ENCODE peak calls at places on chromosomes 1 and 21, in five cellular contexts. One of them, this sample, is unnamed.
A peak's percentile ranks its signal among the peaks of the same experiment; 100 is the strongest.

GRCh38 chr1:53176452-53177344 is 19.9 kb upstream of the CPT2 start:
- DNase-seq in naive thymus-derived CD8-positive, alpha-beta T cell: no peak
- DNase-seq in GM04504: no peak
- DNase-seq in fibroblast of mammary gland: no peak
- DNase-seq in fibroblast of pulmonary artery: peak; percentile 30
- DNase-seq in this sample: no peak

GRCh38 chr1:162023181-162023546 is 505 bp downstream of the OLFML2B start:
- DNase-seq in naive thymus-derived CD8-positive, alpha-beta T cell: no peak
- DNase-seq in GM04504: no peak
- DNase-seq in fibroblast of mammary gland: no peak
- DNase-seq in fibroblast of pulmonary artery: no peak
- DNase-seq in this sample: no peak

GRCh38 chr1:172322219-172323061 is 98.0 kb upstream of the C1orf105 start:
- DNase-seq in naive thymus-derived CD8-positive, alpha-beta T cell: no peak
- DNase-seq in GM04504: peak; percentile 82
- DNase-seq in fibroblast of mammary gland: peak; percentile 98
- DNase-seq in fibroblast of pulmonary artery: peak; percentile 93
- DNase-seq in this sample: peak; percentile 71

GRCh38 chr1:110718452-110718851 is 43.7 kb upstream of the KCNA3 start:
- DNase-seq in naive thymus-derived CD8-positive, alpha-beta T cell: no peak
- DNase-seq in GM04504: no peak
- DNase-seq in fibroblast of mammary gland: no peak
- DNase-seq in fibroblast of pulmonary artery: no peak
- DNase-seq in this sample: no peak

GRCh38 chr1:214224605-214225354 is 56.2 kb upstream of the SMYD2 start:
- DNase-seq in naive thymus-derived CD8-positive, alpha-beta T cell: no peak
- DNase-seq in GM04504: no peak
- DNase-seq in fibroblast of mammary gland: peak; percentile 43
- DNase-seq in fibroblast of pulmonary artery: peak; percentile 49
- DNase-seq in this sample: no peak

GRCh38 chr1:17089496-17089895 is 29.8 kb downstream of the PADI2 start:
- DNase-seq in naive thymus-derived CD8-positive, alpha-beta T cell: no peak
- DNase-seq in GM04504: no peak
- DNase-seq in fibroblast of mammary gland: no peak
- DNase-seq in fibroblast of pulmonary artery: no peak
- DNase-seq in this sample: no peak

GRCh38 chr21:39529026-39529425 is 77.3 kb downstream of the SH3BGR start:
- DNase-seq in naive thymus-derived CD8-positive, alpha-beta T cell: no peak
- DNase-seq in GM04504: no peak
- DNase-seq in fibroblast of mammary gland: no peak
- DNase-seq in fibroblast of pulmonary artery: no peak
- DNase-seq in this sample: no peak

GRCh38 chr1:92136316-92136715 is 56.2 kb downstream of the BTBD8 start:
- DNase-seq in naive thymus-derived CD8-positive, alpha-beta T cell: no peak
- DNase-seq in GM04504: no peak
- DNase-seq in fibroblast of mammary gland: no peak
- DNase-seq in fibroblast of pulmonary artery: peak; percentile 14
- DNase-seq in this sample: no peak

GRCh38 chr1:41924911-41925310 is 6.2 kb upstream of the HIVEP3 start:
- DNase-seq in naive thymus-derived CD8-positive, alpha-beta T cell: no peak
- DNase-seq in GM04504: no peak
- DNase-seq in fibroblast of mammary gland: no peak
- DNase-seq in fibroblast of pulmonary artery: no peak
- DNase-seq in this sample: no peak

GRCh38 chr1:239179001-239179400 is 207.4 kb upstream of the CHRM3 start:
- DNase-seq in naive thymus-derived CD8-positive, alpha-beta T cell: no peak
- DNase-seq in GM04504: no peak
- DNase-seq in fibroblast of mammary gland: no peak
- DNase-seq in fibroblast of pulmonary artery: no peak
- DNase-seq in this sample: no peak

GRCh38 chr1:38297852-38298251 is 251.3 kb upstream of the POU3F1 start:
- DNase-seq in naive thymus-derived CD8-positive, alpha-beta T cell: no peak
- DNase-seq in GM04504: no peak
- DNase-seq in fibroblast of mammary gland: no peak
- DNase-seq in fibroblast of pulmonary artery: no peak
- DNase-seq in this sample: no peak

GRCh38 chr1:50829010-50829958 is 130.8 kb downstream of the FAF1 start:
- DNase-seq in naive thymus-derived CD8-positive, alpha-beta T cell: no peak
- DNase-seq in GM04504: no peak
- DNase-seq in fibroblast of mammary gland: no peak
- DNase-seq in fibroblast of pulmonary artery: no peak
- DNase-seq in this sample: no peak

GRCh38 chr1:211541715-211542477 is 37.1 kb downstream of the SLC30A1 start:
- DNase-seq in naive thymus-derived CD8-positive, alpha-beta T cell: no peak
- DNase-seq in GM04504: no peak
- DNase-seq in fibroblast of mammary gland: no peak
- DNase-seq in fibroblast of pulmonary artery: peak; percentile 45
- DNase-seq in this sample: no peak

GRCh38 chr1:85417876-85418275 is 47.1 kb downstream of the DDAH1 start:
- DNase-seq in naive thymus-derived CD8-positive, alpha-beta T cell: no peak
- DNase-seq in GM04504: no peak
- DNase-seq in fibroblast of mammary gland: no peak
- DNase-seq in fibroblast of pulmonary artery: no peak
- DNase-seq in this sample: no peak

GRCh38 chr1:47709302-47710074 is 271.6 kb downstream of the FOXD2 start:
- DNase-seq in naive thymus-derived CD8-positive, alpha-beta T cell: peak; percentile 9
- DNase-seq in GM04504: no peak
- DNase-seq in fibroblast of mammary gland: no peak
- DNase-seq in fibroblast of pulmonary artery: no peak
- DNase-seq in this sample: no peak

GRCh38 chr1:75127916-75128717 is 6.1 kb upstream of the LHX8 start:
- DNase-seq in naive thymus-derived CD8-positive, alpha-beta T cell: no peak
- DNase-seq in GM04504: no peak
- DNase-seq in fibroblast of mammary gland: no peak
- DNase-seq in fibroblast of pulmonary artery: no peak
- DNase-seq in this sample: no peak

This sample was measured in AG09309.